ENCODE peak calls at places on chromosomes 13 and 19, in eight cellular contexts. W, C, N, P, E, J, V and M are unnamed samples.

GRCh38 chr19:38727868-38728660 is 16.2 kb downstream of the CAPN12 start:
- DNase-seq in W (no peak), C (no peak), N (no peak), P (no peak), E (no peak), J (no peak), V (no peak), M (peak)

GRCh38 chr19:29871143-29871542 is 59.4 kb downstream of the CCNE1 start:
- DNase-seq in W (no peak), C (no peak), N (no peak), P (no peak), E (no peak), J (no peak), V (no peak), M (no peak)

GRCh38 chr13:34816118-34816517 is 126.0 kb upstream of the NBEA start:
- DNase-seq in W (no peak), C (no peak), N (no peak), P (no peak), E (no peak), J (no peak), V (no peak), M (no peak)

GRCh38 chr13:110421061-110421460 is 114.0 kb downstream of the COL4A2 start:
- DNase-seq in W (no peak), C (no peak), N (no peak), P (no peak), E (no peak), J (no peak), V (no peak), M (no peak)

GRCh38 chr13:95317037-95317989 is 16.1 kb upstream of the ABCC4 start:
- DNase-seq in W (no peak), C (no peak), N (no peak), P (no peak), E (no peak), J (no peak), V (no peak), M (peak)

GRCh38 chr13:59425211-59425721 is 738.5 kb downstream of the DIAPH3 start:
- DNase-seq in W (no peak), C (no peak), N (no peak), P (no peak), E (no peak), J (no peak), V (no peak), M (no peak)

GRCh38 chr13:45501175-45501526 is 36.4 kb downstream of the COG3 start:
- DNase-seq in W (no peak), C (no peak), N (no peak), P (no peak), E (no peak), J (no peak), V (no peak), M (no peak)

GRCh38 chr13:27549406-27549981 is 70.8 kb downstream of the LNX2 start:
- DNase-seq in W (no peak), C (no peak), N (no peak), P (no peak), E (no peak), J (no peak), V (no peak), M (no peak)

GRCh38 chr19:50721441-50722137 is 1.6 kb upstream of the CLEC11A start:
- DNase-seq in W (no peak), C (no peak), N (no peak), P (no peak), E (no peak), J (no peak), V (no peak), M (no peak)

GRCh38 chr19:30136591-30136990 is 194.6 kb downstream of the URI1 start:
- DNase-seq in W (no peak), C (no peak), N (no peak), P (no peak), E (no peak), J (no peak), V (no peak), M (no peak)

GRCh38 chr19:20879501-20879900 is 43.5 kb upstream of the ZNF85 start:
- DNase-seq in W (no peak), C (no peak), N (no peak), P (no peak), E (no peak), J (no peak), V (no peak), M (no peak)

GRCh38 chr13:47455581-47455980 is 545.5 kb downstream of the SUCLA2 start:
- DNase-seq in W (no peak), C (no peak), N (no peak), P (no peak), E (no peak), J (no peak), V (no peak), M (no peak)

GRCh38 chr19:29928831-29929230 is 13.2 kb upstream of the URI1 start:
- DNase-seq in W (no peak), C (no peak), N (no peak), P (no peak), E (no peak), J (no peak), V (no peak), M (no peak)

GRCh38 chr13:74061939-74062595 is 72.1 kb downstream of the KLF12 start:
- DNase-seq in W (no peak), C (no peak), N (peak), P (peak), E (no peak), J (no peak), V (no peak), M (no peak)

GRCh38 chr19:31096930-31097329 is 252.3 kb downstream of the TSHZ3 start:
- DNase-seq in W (no peak), C (no peak), N (no peak), P (no peak), E (no peak), J (no peak), V (no peak), M (no peak)

GRCh38 chr19:17848598-17849292 is 963 bp upstream of the JAK3 start:
- DNase-seq in W (no peak), C (no peak), N (no peak), P (no peak), E (no peak), J (no peak), V (no peak), M (no peak)

GRCh38 chr19:39409886-39410619 is 2.4 kb upstream of the PLEKHG2 start:
- DNase-seq in W (peak), C (peak), N (peak), P (peak), E (peak), J (peak), V (no peak), M (peak)

GRCh38 chr13:113432509-113433270 is 20.6 kb downstream of the ADPRHL1 start:
- DNase-seq in W (no peak), C (no peak), N (no peak), P (no peak), E (no peak), J (no peak), V (no peak), M (no peak)

GRCh38 chr19:47280183-47280797 is 5.6 kb downstream of the INAFM1 start:
- DNase-seq in W (no peak), C (peak), N (peak), P (peak), E (no peak), J (no peak), V (peak), M (no peak)

GRCh38 chr13:107767119-107767518 is 448.2 kb downstream of the LIG4 start:
- DNase-seq in W (no peak), C (no peak), N (no peak), P (no peak), E (no peak), J (peak), V (no peak), M (no peak)

GRCh38 chr13:34155931-34156607 is 338.1 kb downstream of the RFC3 start:
- DNase-seq in W (no peak), C (no peak), N (no peak), P (no peak), E (no peak), J (no peak), V (no peak), M (no peak)

GRCh38 chr19:492091-492531 is 4.2 kb upstream of the MADCAM1 start:
- DNase-seq in W (no peak), C (peak), N (peak), P (no peak), E (no peak), J (no peak), V (no peak), M (no peak)

GRCh38 chr19:38656171-38656981 is 8.9 kb downstream of the ACTN4 start:
- DNase-seq in W (no peak), C (no peak), N (peak), P (peak), E (no peak), J (no peak), V (no peak), M (no peak)

GRCh38 chr19:10086904-10087256 is 763 bp downstream of the SHFL start:
- DNase-seq in W (no peak), C (peak), N (no peak), P (peak), E (no peak), J (no peak), V (no peak), M (no peak)

GRCh38 chr13:44806841-44807240 is 182.4 kb downstream of the NUFIP1 start:
- DNase-seq in W (no peak), C (no peak), N (no peak), P (no peak), E (no peak), J (no peak), V (no peak), M (no peak)

GRCh38 chr19:7832781-7833180 is 2.8 kb downstream of the EVI5L start:
- DNase-seq in W (no peak), C (no peak), N (no peak), P (no peak), E (no peak), J (no peak), V (no peak), M (no peak)

GRCh38 chr19:40933025-40933424 is 51.0 kb upstream of the CYP2A7 start:
- DNase-seq in W (no peak), C (no peak), N (no peak), P (no peak), E (no peak), J (no peak), V (no peak), M (no peak)

GRCh38 chr13:113064534-113065405 is 40.8 kb upstream of the F7 start:
- DNase-seq in W (no peak), C (no peak), N (no peak), P (no peak), E (no peak), J (no peak), V (no peak), M (no peak)

GRCh38 chr13:24692541-24692940 is 12.3 kb downstream of the ATP12A start:
- DNase-seq in W (no peak), C (no peak), N (no peak), P (no peak), E (no peak), J (no peak), V (no peak), M (no peak)

GRCh38 chr13:30235206-30235605 is 72.1 kb downstream of the KATNAL1 start:
- DNase-seq in W (no peak), C (no peak), N (no peak), P (no peak), E (no peak), J (no peak), V (no peak), M (no peak)

GRCh38 chr13:29934531-29935308 is 84.3 kb upstream of the UBL3 start:
- DNase-seq in W (no peak), C (no peak), N (no peak), P (no peak), E (no peak), J (peak), V (no peak), M (no peak)